ENCODE peak calls at places on chromosome 16, in six cellular contexts. One of them, this sample, is unnamed.

GRCh38 chr16:75402174-75402820 is 31.0 kb downstream of the CFDP1 start:
- DNase-seq in activated CD8-positive, alpha-beta memory T cell treated with anti-CD3 and anti-CD28 coated beads for 1 hour: no peak
- DNase-seq in EH: peak
- DNase-seq in heart right ventricle: no peak
- DNase-seq in T-helper 1 cell: no peak
- DNase-seq in germinal center: no peak
- DNase-seq in this sample: peak

GRCh38 chr16:50284131-50284911 is 18.0 kb downstream of the ADCY7 start:
- DNase-seq in heart right ventricle: peak
- DNase-seq in T-helper 1 cell: no peak
- DNase-seq in germinal center: no peak
- DNase-seq in activated CD8-positive, alpha-beta memory T cell treated with anti-CD3 and anti-CD28 coated beads for 1 hour: no peak
- DNase-seq in EH: no peak
- DNase-seq in this sample: no peak

GRCh38 chr16:83771306-83771942 is 36.4 kb upstream of the HSBP1 start:
- DNase-seq in activated CD8-positive, alpha-beta memory T cell treated with anti-CD3 and anti-CD28 coated beads for 1 hour: no peak
- DNase-seq in heart right ventricle: peak
- DNase-seq in germinal center: no peak
- DNase-seq in T-helper 1 cell: no peak
- DNase-seq in EH: no peak
- DNase-seq in this sample: no peak

GRCh38 chr16:54456291-54456690 is 169.7 kb upstream of the IRX3 start:
- DNase-seq in EH: no peak
- DNase-seq in activated CD8-positive, alpha-beta memory T cell treated with anti-CD3 and anti-CD28 coated beads for 1 hour: no peak
- DNase-seq in T-helper 1 cell: no peak
- DNase-seq in germinal center: no peak
- DNase-seq in heart right ventricle: no peak
- DNase-seq in this sample: no peak

GRCh38 chr16:11572301-11572995 is 14.3 kb downstream of the LITAF start:
- DNase-seq in germinal center: no peak
- DNase-seq in T-helper 1 cell: no peak
- DNase-seq in EH: no peak
- DNase-seq in heart right ventricle: no peak
- DNase-seq in activated CD8-positive, alpha-beta memory T cell treated with anti-CD3 and anti-CD28 coated beads for 1 hour: peak
- DNase-seq in this sample: no peak

GRCh38 chr16:64629622-64630021 is 492.2 kb downstream of the CDH11 start:
- DNase-seq in germinal center: no peak
- DNase-seq in heart right ventricle: no peak
- DNase-seq in activated CD8-positive, alpha-beta memory T cell treated with anti-CD3 and anti-CD28 coated beads for 1 hour: no peak
- DNase-seq in EH: peak
- DNase-seq in T-helper 1 cell: no peak
- DNase-seq in this sample: peak

GRCh38 chr16:17515421-17516210 is 44.9 kb upstream of the XYLT1 start:
- DNase-seq in EH: peak
- DNase-seq in germinal center: no peak
- DNase-seq in T-helper 1 cell: no peak
- DNase-seq in heart right ventricle: no peak
- DNase-seq in activated CD8-positive, alpha-beta memory T cell treated with anti-CD3 and anti-CD28 coated beads for 1 hour: no peak
- DNase-seq in this sample: peak

GRCh38 chr16:50615891-50616290 is 65.2 kb downstream of the SNX20 start:
- DNase-seq in activated CD8-positive, alpha-beta memory T cell treated with anti-CD3 and anti-CD28 coated beads for 1 hour: no peak
- DNase-seq in germinal center: no peak
- DNase-seq in heart right ventricle: no peak
- DNase-seq in T-helper 1 cell: no peak
- DNase-seq in EH: no peak
- DNase-seq in this sample: no peak

GRCh38 chr16:3514621-3515020 is 13.8 kb downstream of the CLUAP1 start:
- DNase-seq in germinal center: no peak
- DNase-seq in activated CD8-positive, alpha-beta memory T cell treated with anti-CD3 and anti-CD28 coated beads for 1 hour: no peak
- DNase-seq in T-helper 1 cell: no peak
- DNase-seq in heart right ventricle: no peak
- DNase-seq in EH: peak
- DNase-seq in this sample: peak

GRCh38 chr16:49483251-49483650 is 109.6 kb downstream of the C16orf78 start:
- DNase-seq in heart right ventricle: no peak
- DNase-seq in EH: no peak
- DNase-seq in germinal center: no peak
- DNase-seq in T-helper 1 cell: no peak
- DNase-seq in activated CD8-positive, alpha-beta memory T cell treated with anti-CD3 and anti-CD28 coated beads for 1 hour: no peak
- DNase-seq in this sample: no peak

GRCh38 chr16:30953511-30954124 is 3.9 kb upstream of the SETD1A start:
- DNase-seq in heart right ventricle: peak
- DNase-seq in activated CD8-positive, alpha-beta memory T cell treated with anti-CD3 and anti-CD28 coated beads for 1 hour: peak
- DNase-seq in germinal center: peak
- DNase-seq in EH: peak
- DNase-seq in T-helper 1 cell: peak
- DNase-seq in this sample: peak

GRCh38 chr16:89103156-89103555 is 9.5 kb downstream of the ACSF3 start:
- DNase-seq in activated CD8-positive, alpha-beta memory T cell treated with anti-CD3 and anti-CD28 coated beads for 1 hour: no peak
- DNase-seq in EH: no peak
- DNase-seq in germinal center: no peak
- DNase-seq in T-helper 1 cell: no peak
- DNase-seq in heart right ventricle: no peak
- DNase-seq in this sample: no peak

GRCh38 chr16:78551487-78552085 is 452.1 kb downstream of the WWOX start:
- DNase-seq in heart right ventricle: no peak
- DNase-seq in T-helper 1 cell: no peak
- DNase-seq in EH: no peak
- DNase-seq in activated CD8-positive, alpha-beta memory T cell treated with anti-CD3 and anti-CD28 coated beads for 1 hour: no peak
- DNase-seq in germinal center: no peak
- DNase-seq in this sample: no peak

GRCh38 chr16:86766700-86767099 is 188.4 kb downstream of the FOXL1 start:
- DNase-seq in EH: no peak
- DNase-seq in germinal center: no peak
- DNase-seq in heart right ventricle: no peak
- DNase-seq in T-helper 1 cell: no peak
- DNase-seq in activated CD8-positive, alpha-beta memory T cell treated with anti-CD3 and anti-CD28 coated beads for 1 hour: no peak
- DNase-seq in this sample: no peak

GRCh38 chr16:69494993-69495392 is 70.6 kb downstream of the CYB5B start:
- DNase-seq in T-helper 1 cell: peak
- DNase-seq in activated CD8-positive, alpha-beta memory T cell treated with anti-CD3 and anti-CD28 coated beads for 1 hour: no peak
- DNase-seq in heart right ventricle: no peak
- DNase-seq in EH: no peak
- DNase-seq in germinal center: no peak
- DNase-seq in this sample: peak

GRCh38 chr16:53781023-53781605 is 77.2 kb downstream of the FTO start:
- DNase-seq in germinal center: no peak
- DNase-seq in activated CD8-positive, alpha-beta memory T cell treated with anti-CD3 and anti-CD28 coated beads for 1 hour: no peak
- DNase-seq in EH: peak
- DNase-seq in heart right ventricle: no peak
- DNase-seq in T-helper 1 cell: no peak
- DNase-seq in this sample: peak

GRCh38 chr16:19520861-19521331 is 1.0 kb downstream of the GDE1 start:
- DNase-seq in activated CD8-positive, alpha-beta memory T cell treated with anti-CD3 and anti-CD28 coated beads for 1 hour: no peak
- DNase-seq in germinal center: peak
- DNase-seq in heart right ventricle: no peak
- DNase-seq in EH: peak
- DNase-seq in T-helper 1 cell: peak
- DNase-seq in this sample: peak

GRCh38 chr16:528111-529011 is 849 bp downstream of the CAPN15 start:
- DNase-seq in activated CD8-positive, alpha-beta memory T cell treated with anti-CD3 and anti-CD28 coated beads for 1 hour: no peak
- DNase-seq in T-helper 1 cell: peak
- DNase-seq in heart right ventricle: no peak
- DNase-seq in EH: peak
- DNase-seq in germinal center: no peak
- DNase-seq in this sample: peak

GRCh38 chr16:48533931-48534330 is 76.0 kb downstream of the N4BP1 start:
- DNase-seq in germinal center: no peak
- DNase-seq in EH: no peak
- DNase-seq in activated CD8-positive, alpha-beta memory T cell treated with anti-CD3 and anti-CD28 coated beads for 1 hour: no peak
- DNase-seq in T-helper 1 cell: no peak
- DNase-seq in heart right ventricle: no peak
- DNase-seq in this sample: no peak

GRCh38 chr16:13421726-13422125 is 498.2 kb upstream of the ERCC4 start:
- DNase-seq in heart right ventricle: no peak
- DNase-seq in activated CD8-positive, alpha-beta memory T cell treated with anti-CD3 and anti-CD28 coated beads for 1 hour: no peak
- DNase-seq in EH: peak
- DNase-seq in germinal center: no peak
- DNase-seq in T-helper 1 cell: no peak
- DNase-seq in this sample: peak

GRCh38 chr16:72715267-72715666 is 332.7 kb downstream of the ZFHX3 start:
- DNase-seq in germinal center: no peak
- DNase-seq in T-helper 1 cell: no peak
- DNase-seq in EH: peak
- DNase-seq in heart right ventricle: no peak
- DNase-seq in activated CD8-positive, alpha-beta memory T cell treated with anti-CD3 and anti-CD28 coated beads for 1 hour: no peak
- DNase-seq in this sample: peak

GRCh38 chr16:67957622-67958021 is 10.8 kb downstream of the SLC12A4 start:
- DNase-seq in EH: no peak
- DNase-seq in activated CD8-positive, alpha-beta memory T cell treated with anti-CD3 and anti-CD28 coated beads for 1 hour: no peak
- DNase-seq in heart right ventricle: no peak
- DNase-seq in T-helper 1 cell: no peak
- DNase-seq in germinal center: no peak
- DNase-seq in this sample: no peak

GRCh38 chr16:68636818-68637217 is 8.3 kb upstream of the CDH3 start:
- DNase-seq in EH: peak
- DNase-seq in T-helper 1 cell: no peak
- DNase-seq in activated CD8-positive, alpha-beta memory T cell treated with anti-CD3 and anti-CD28 coated beads for 1 hour: no peak
- DNase-seq in germinal center: no peak
- DNase-seq in heart right ventricle: no peak
- DNase-seq in this sample: no peak

GRCh38 chr16:85969159-85969558 is 70.2 kb downstream of the IRF8 start:
- DNase-seq in activated CD8-positive, alpha-beta memory T cell treated with anti-CD3 and anti-CD28 coated beads for 1 hour: no peak
- DNase-seq in heart right ventricle: no peak
- DNase-seq in T-helper 1 cell: no peak
- DNase-seq in EH: peak
- DNase-seq in germinal center: no peak
- DNase-seq in this sample: peak

GRCh38 chr16:22734313-22734869 is 79.6 kb upstream of the HS3ST2 start:
- DNase-seq in T-helper 1 cell: no peak
- DNase-seq in germinal center: no peak
- DNase-seq in EH: no peak
- DNase-seq in activated CD8-positive, alpha-beta memory T cell treated with anti-CD3 and anti-CD28 coated beads for 1 hour: no peak
- DNase-seq in heart right ventricle: no peak
- DNase-seq in this sample: no peak

GRCh38 chr16:5851583-5851982 is 754.0 kb upstream of the EEF2KMT start:
- DNase-seq in T-helper 1 cell: no peak
- DNase-seq in heart right ventricle: no peak
- DNase-seq in EH: no peak
- DNase-seq in germinal center: no peak
- DNase-seq in activated CD8-positive, alpha-beta memory T cell treated with anti-CD3 and anti-CD28 coated beads for 1 hour: no peak
- DNase-seq in this sample: no peak

GRCh38 chr16:4537376-4538066 is 1.1 kb downstream of the CDIP1 start:
- DNase-seq in EH: no peak
- DNase-seq in T-helper 1 cell: no peak
- DNase-seq in germinal center: no peak
- DNase-seq in heart right ventricle: peak
- DNase-seq in activated CD8-positive, alpha-beta memory T cell treated with anti-CD3 and anti-CD28 coated beads for 1 hour: no peak
- DNase-seq in this sample: no peak

GRCh38 chr16:7338826-7339225 is 6.2 kb downstream of the RBFOX1 start:
- DNase-seq in heart right ventricle: no peak
- DNase-seq in T-helper 1 cell: no peak
- DNase-seq in germinal center: no peak
- DNase-seq in EH: no peak
- DNase-seq in activated CD8-positive, alpha-beta memory T cell treated with anti-CD3 and anti-CD28 coated beads for 1 hour: no peak
- DNase-seq in this sample: no peak

GRCh38 chr16:4140652-4141051 is 24.4 kb upstream of the ADCY9 start:
- DNase-seq in heart right ventricle: no peak
- DNase-seq in germinal center: no peak
- DNase-seq in T-helper 1 cell: no peak
- DNase-seq in activated CD8-positive, alpha-beta memory T cell treated with anti-CD3 and anti-CD28 coated beads for 1 hour: no peak
- DNase-seq in EH: peak
- DNase-seq in this sample: peak

GRCh38 chr16:15690296-15690695 is 40.3 kb downstream of the NDE1 start:
- DNase-seq in T-helper 1 cell: no peak
- DNase-seq in germinal center: no peak
- DNase-seq in activated CD8-positive, alpha-beta memory T cell treated with anti-CD3 and anti-CD28 coated beads for 1 hour: no peak
- DNase-seq in EH: peak
- DNase-seq in heart right ventricle: no peak
- DNase-seq in this sample: peak

GRCh38 chr16:1542533-1542932 is 9.1 kb downstream of the TMEM204 start:
- DNase-seq in heart right ventricle: no peak
- DNase-seq in activated CD8-positive, alpha-beta memory T cell treated with anti-CD3 and anti-CD28 coated beads for 1 hour: no peak
- DNase-seq in T-helper 1 cell: no peak
- DNase-seq in germinal center: no peak
- DNase-seq in EH: no peak
- DNase-seq in this sample: no peak

GRCh38 chr16:23901178-23902131 is 65.7 kb downstream of the PRKCB start:
- DNase-seq in heart right ventricle: no peak
- DNase-seq in germinal center: no peak
- DNase-seq in EH: no peak
- DNase-seq in T-helper 1 cell: no peak
- DNase-seq in activated CD8-positive, alpha-beta memory T cell treated with anti-CD3 and anti-CD28 coated beads for 1 hour: no peak
- DNase-seq in this sample: no peak

GRCh38 chr16:77191259-77191969 is 424 bp downstream of the MON1B start:
- DNase-seq in heart right ventricle: peak
- DNase-seq in germinal center: peak
- DNase-seq in T-helper 1 cell: peak
- DNase-seq in EH: peak
- DNase-seq in activated CD8-positive, alpha-beta memory T cell treated with anti-CD3 and anti-CD28 coated beads for 1 hour: no peak
- DNase-seq in this sample: peak

GRCh38 chr16:51390877-51391276 is 239.8 kb upstream of the SALL1 start:
- DNase-seq in T-helper 1 cell: no peak
- DNase-seq in activated CD8-positive, alpha-beta memory T cell treated with anti-CD3 and anti-CD28 coated beads for 1 hour: no peak
- DNase-seq in heart right ventricle: no peak
- DNase-seq in germinal center: no peak
- DNase-seq in EH: no peak
- DNase-seq in this sample: no peak

GRCh38 chr16:75151798-75152197 is 3.5 kb downstream of the ZFP1 start:
- DNase-seq in T-helper 1 cell: no peak
- DNase-seq in EH: no peak
- DNase-seq in germinal center: no peak
- DNase-seq in activated CD8-positive, alpha-beta memory T cell treated with anti-CD3 and anti-CD28 coated beads for 1 hour: no peak
- DNase-seq in heart right ventricle: no peak
- DNase-seq in this sample: no peak

GRCh38 chr16:50245417-50246298 is 20.7 kb upstream of the ADCY7 start:
- DNase-seq in germinal center: peak
- DNase-seq in EH: peak
- DNase-seq in heart right ventricle: peak
- DNase-seq in T-helper 1 cell: peak
- DNase-seq in activated CD8-positive, alpha-beta memory T cell treated with anti-CD3 and anti-CD28 coated beads for 1 hour: peak
- DNase-seq in this sample: peak

GRCh38 chr16:16992986-16993783 is 477.6 kb downstream of the XYLT1 start:
- DNase-seq in T-helper 1 cell: peak
- DNase-seq in activated CD8-positive, alpha-beta memory T cell treated with anti-CD3 and anti-CD28 coated beads for 1 hour: no peak
- DNase-seq in heart right ventricle: no peak
- DNase-seq in EH: no peak
- DNase-seq in germinal center: no peak
- DNase-seq in this sample: no peak

GRCh38 chr16:72093448-72094265 is at the start of the genes DHX38 and TXNL4B:
- DNase-seq in germinal center: peak
- DNase-seq in heart right ventricle: peak
- DNase-seq in T-helper 1 cell: peak
- DNase-seq in activated CD8-positive, alpha-beta memory T cell treated with anti-CD3 and anti-CD28 coated beads for 1 hour: peak
- DNase-seq in EH: peak
- DNase-seq in this sample: peak